ENCODE peak calls at places on chromosomes 12 and 14, in seven cellular contexts. One of them, this sample, is unnamed.

GRCh38 chr12:47095446-47096236 is 15.9 kb upstream of the AMIGO2 start:
- DNase-seq in stomach: no peak
- DNase-seq in A549: no peak
- DNase-seq in SK-N-SH: no peak
- DNase-seq in HepG2: no peak
- DNase-seq in suprapubic skin: no peak
- DNase-seq in transverse colon: no peak
- DNase-seq in this sample: no peak

GRCh38 chr12:80400591-80400991 is 43.4 kb upstream of the PTPRQ start:
- DNase-seq in stomach: no peak
- DNase-seq in A549: no peak
- DNase-seq in SK-N-SH: peak; percentile 10
- DNase-seq in HepG2: no peak
- DNase-seq in suprapubic skin: no peak
- DNase-seq in transverse colon: no peak
- DNase-seq in this sample: no peak

GRCh38 chr12:122813310-122813713 is 21.9 kb upstream of the HIP1R start:
- DNase-seq in stomach: no peak
- DNase-seq in A549: no peak
- DNase-seq in SK-N-SH: no peak
- DNase-seq in HepG2: no peak
- DNase-seq in suprapubic skin: no peak
- DNase-seq in transverse colon: no peak
- DNase-seq in this sample: no peak

GRCh38 chr12:4701863-4702262 is 18.3 kb upstream of the GALNT8 start:
- DNase-seq in stomach: no peak
- DNase-seq in A549: no peak
- DNase-seq in SK-N-SH: no peak
- DNase-seq in HepG2: no peak
- DNase-seq in suprapubic skin: no peak
- DNase-seq in transverse colon: no peak
- DNase-seq in this sample: peak; percentile 55

GRCh38 chr12:16086462-16086861 is 175.3 kb downstream of the DERA start:
- DNase-seq in stomach: no peak
- DNase-seq in A549: no peak
- DNase-seq in SK-N-SH: no peak
- DNase-seq in HepG2: peak; percentile 16
- DNase-seq in suprapubic skin: no peak
- DNase-seq in transverse colon: no peak
- DNase-seq in this sample: no peak

GRCh38 chr14:63692309-63693020 is 35.4 kb downstream of the SGPP1 start:
- DNase-seq in stomach: no peak
- DNase-seq in A549: no peak
- DNase-seq in SK-N-SH: no peak
- DNase-seq in HepG2: no peak
- DNase-seq in suprapubic skin: no peak
- DNase-seq in transverse colon: no peak
- DNase-seq in this sample: no peak

GRCh38 chr12:66903782-66904396 is 225.0 kb upstream of the GRIP1 start:
- DNase-seq in stomach: no peak
- DNase-seq in A549: no peak
- DNase-seq in SK-N-SH: no peak
- DNase-seq in HepG2: no peak
- DNase-seq in suprapubic skin: no peak
- DNase-seq in transverse colon: no peak
- DNase-seq in this sample: no peak

GRCh38 chr14:76917759-76918175 is 91.6 kb downstream of the LRRC74A start:
- DNase-seq in stomach: peak; percentile 65
- DNase-seq in A549: no peak
- DNase-seq in SK-N-SH: no peak
- DNase-seq in HepG2: no peak
- DNase-seq in suprapubic skin: no peak
- DNase-seq in transverse colon: no peak
- DNase-seq in this sample: no peak

GRCh38 chr14:40232302-40232701 is 800.1 kb upstream of the FBXO33 start:
- DNase-seq in stomach: no peak
- DNase-seq in A549: no peak
- DNase-seq in SK-N-SH: no peak
- DNase-seq in HepG2: no peak
- DNase-seq in suprapubic skin: no peak
- DNase-seq in transverse colon: no peak
- DNase-seq in this sample: no peak

GRCh38 chr12:49547090-49547690 is 8.4 kb downstream of the KCNH3 start:
- DNase-seq in stomach: no peak
- DNase-seq in A549: no peak
- DNase-seq in SK-N-SH: peak; percentile 13
- DNase-seq in HepG2: no peak
- DNase-seq in suprapubic skin: no peak
- DNase-seq in transverse colon: no peak
- DNase-seq in this sample: no peak

DNA sequence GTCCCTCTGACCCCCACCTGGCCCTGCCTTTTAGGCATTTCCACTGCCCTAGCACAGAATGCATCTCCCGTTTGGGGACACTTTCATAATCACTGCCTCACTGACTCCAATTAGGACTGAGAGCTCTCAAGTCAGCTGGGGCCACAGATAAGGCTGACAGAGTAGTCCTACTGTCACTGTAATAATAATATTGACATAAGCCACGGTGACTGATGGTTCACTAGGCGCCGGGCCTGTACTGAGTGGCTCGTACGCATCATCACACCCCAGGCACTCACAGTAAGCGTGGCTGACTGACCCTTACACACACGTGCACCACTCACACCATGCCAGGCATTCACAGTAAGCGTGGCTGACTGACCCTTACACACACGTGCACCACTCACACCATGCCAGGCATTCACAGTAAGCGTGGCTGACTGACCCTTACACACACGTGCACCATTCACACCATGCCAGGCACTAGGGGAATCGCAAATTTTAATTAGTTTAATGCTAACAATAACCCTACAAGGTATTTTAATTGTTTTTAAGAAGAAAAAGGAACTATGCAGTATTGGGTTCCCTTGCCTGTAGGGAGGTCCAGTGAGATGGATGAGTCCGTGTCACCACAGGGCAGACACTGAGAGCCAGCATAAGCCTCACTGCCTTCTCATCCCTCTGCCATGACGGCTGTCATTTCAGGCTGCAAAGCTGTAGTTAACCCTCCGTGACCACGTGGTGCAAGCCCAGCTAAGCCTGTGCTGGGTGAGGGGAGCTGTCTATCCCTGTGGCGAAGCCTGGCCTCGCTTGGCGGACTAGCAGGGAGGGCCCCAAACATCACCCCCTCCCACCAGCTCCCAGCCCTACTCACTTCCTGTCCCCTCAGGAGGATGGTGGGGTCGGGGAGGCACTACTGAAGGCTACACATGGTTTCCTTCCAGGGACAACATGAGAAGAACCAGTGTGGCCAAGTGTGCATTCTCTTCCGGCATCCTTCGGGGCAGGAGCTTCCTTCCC is 87.9 kb downstream of the CHGA start:
- DNase-seq in stomach: no peak
- DNase-seq in A549: no peak
- DNase-seq in SK-N-SH: no peak
- DNase-seq in HepG2: peak; percentile 73
- DNase-seq in suprapubic skin: no peak
- DNase-seq in transverse colon: no peak
- DNase-seq in this sample: no peak
- H3K4me1 ChIP-seq in stomach: peaks cover 53% of the 10 kb centered on the region
- H3K4me1 ChIP-seq in A549: peaks cover 34% of the 10 kb centered on the region
- H3K4me1 ChIP-seq in SK-N-SH: peaks cover 99% of the 10 kb centered on the region
- H3K4me1 ChIP-seq in HepG2: peaks cover 51% of the 10 kb centered on the region
- H3K4me1 ChIP-seq in suprapubic skin: peaks cover 74% of the 10 kb centered on the region
- H3K4me1 ChIP-seq in transverse colon: peaks cover 34% of the 10 kb centered on the region
- H3K4me1 ChIP-seq in this sample: peaks cover 100% of the 10 kb centered on the region

GRCh38 chr14:58296731-58297130 is 1.6 kb upstream of the ARID4A start:
- DNase-seq in stomach: no peak
- DNase-seq in A549: no peak
- DNase-seq in SK-N-SH: no peak
- DNase-seq in HepG2: no peak
- DNase-seq in suprapubic skin: no peak
- DNase-seq in transverse colon: no peak
- DNase-seq in this sample: no peak

GRCh38 chr14:58297762-58298476 is 436 bp upstream of the ARID4A start:
- DNase-seq in stomach: peak; percentile 98
- DNase-seq in A549: peak; percentile 99
- DNase-seq in SK-N-SH: peak; percentile 94
- DNase-seq in HepG2: peak; percentile 100
- DNase-seq in suprapubic skin: peak; percentile 99
- DNase-seq in transverse colon: peak; percentile 99
- DNase-seq in this sample: peak; percentile 99

GRCh38 chr14:58292192-58292591 is 6.2 kb upstream of the ARID4A start:
- DNase-seq in stomach: no peak
- DNase-seq in A549: no peak
- DNase-seq in SK-N-SH: no peak
- DNase-seq in HepG2: no peak
- DNase-seq in suprapubic skin: no peak
- DNase-seq in transverse colon: no peak
- DNase-seq in this sample: no peak

GRCh38 chr14:58297412-58297761 is 968 bp upstream of the ARID4A start:
- DNase-seq in stomach: peak; percentile 33
- DNase-seq in A549: peak; percentile 13
- DNase-seq in SK-N-SH: no peak
- DNase-seq in HepG2: no peak
- DNase-seq in suprapubic skin: no peak
- DNase-seq in transverse colon: no peak
- DNase-seq in this sample: peak; percentile 92

DNA sequence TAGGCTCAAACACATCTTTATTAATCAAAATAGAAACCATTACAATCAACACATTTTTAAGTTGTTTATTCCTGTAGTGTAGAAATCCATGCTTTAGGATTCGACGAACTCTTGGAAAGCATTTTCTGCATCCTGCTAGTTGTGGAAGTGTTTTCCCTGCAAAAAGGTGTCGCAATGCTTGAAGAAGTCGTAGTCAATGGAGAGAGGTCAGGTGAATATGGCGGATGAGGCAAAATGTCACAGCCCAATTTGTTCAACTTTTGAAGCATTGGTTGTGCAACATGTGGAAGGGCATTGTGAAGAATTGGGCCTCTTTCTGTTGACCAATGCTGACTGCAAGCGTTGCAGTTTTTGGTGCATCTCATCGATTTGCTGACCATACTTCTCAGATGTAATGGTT is 4.2 kb upstream of the ARID4A start:
- DNase-seq in stomach: no peak
- DNase-seq in A549: no peak
- DNase-seq in SK-N-SH: no peak
- DNase-seq in HepG2: no peak
- DNase-seq in suprapubic skin: no peak
- DNase-seq in transverse colon: no peak
- DNase-seq in this sample: no peak
- TF ChIP-seq EP300 in stomach: no peak
- TF ChIP-seq EP300 in A549: no peak
- TF ChIP-seq EP300 in SK-N-SH: no peak
- TF ChIP-seq EP300 in HepG2: no peak
- TF ChIP-seq EP300 in suprapubic skin: no peak
- TF ChIP-seq EP300 in transverse colon: no peak
- TF ChIP-seq EP300 in this sample: no peak

GRCh38 chr14:100890044-100890443 is 13.5 kb downstream of the RTL1 start:
- DNase-seq in stomach: peak; percentile 17
- DNase-seq in A549: no peak
- DNase-seq in SK-N-SH: no peak
- DNase-seq in HepG2: no peak
- DNase-seq in suprapubic skin: no peak
- DNase-seq in transverse colon: no peak
- DNase-seq in this sample: no peak

GRCh38 chr14:100889641-100890040 is 13.9 kb downstream of the RTL1 start:
- DNase-seq in stomach: peak; percentile 8
- DNase-seq in A549: no peak
- DNase-seq in SK-N-SH: no peak
- DNase-seq in HepG2: no peak
- DNase-seq in suprapubic skin: peak; percentile 55
- DNase-seq in transverse colon: no peak
- DNase-seq in this sample: no peak

GRCh38 chr14:100885196-100886030 is 18.1 kb downstream of the RTL1 start:
- DNase-seq in stomach: no peak
- DNase-seq in A549: no peak
- DNase-seq in SK-N-SH: peak; percentile 68
- DNase-seq in HepG2: no peak
- DNase-seq in suprapubic skin: no peak
- DNase-seq in transverse colon: no peak
- DNase-seq in this sample: no peak

GRCh38 chr14:100888789-100889315 is 14.7 kb downstream of the RTL1 start:
- DNase-seq in stomach: no peak
- DNase-seq in A549: no peak
- DNase-seq in SK-N-SH: no peak
- DNase-seq in HepG2: no peak
- DNase-seq in suprapubic skin: no peak
- DNase-seq in transverse colon: no peak
- DNase-seq in this sample: no peak

GRCh38 chr14:100887728-100888335 is 15.7 kb downstream of the RTL1 start:
- DNase-seq in stomach: no peak
- DNase-seq in A549: no peak
- DNase-seq in SK-N-SH: no peak
- DNase-seq in HepG2: no peak
- DNase-seq in suprapubic skin: peak; percentile 11
- DNase-seq in transverse colon: no peak
- DNase-seq in this sample: no peak
- TF ChIP-seq CTCF in stomach: no peak
- TF ChIP-seq CTCF in A549: no peak
- TF ChIP-seq CTCF in SK-N-SH: no peak
- TF ChIP-seq CTCF in HepG2: no peak
- TF ChIP-seq CTCF in suprapubic skin: no peak
- TF ChIP-seq CTCF in transverse colon: no peak
- TF ChIP-seq CTCF in this sample: no peak

GRCh38 chr14:105391541-105391940 is 6.8 kb upstream of the TEX22 start:
- DNase-seq in stomach: no peak
- DNase-seq in A549: no peak
- DNase-seq in SK-N-SH: no peak
- DNase-seq in HepG2: no peak
- DNase-seq in suprapubic skin: no peak
- DNase-seq in transverse colon: no peak
- DNase-seq in this sample: no peak
- H3K4me1 ChIP-seq in stomach: no peaks in the 10 kb centered on the region
- H3K4me1 ChIP-seq in A549: no peaks in the 10 kb centered on the region
- H3K4me1 ChIP-seq in SK-N-SH: peaks cover 7% of the 10 kb centered on the region
- H3K4me1 ChIP-seq in HepG2: no peaks in the 10 kb centered on the region
- H3K4me1 ChIP-seq in suprapubic skin: peaks cover 22% of the 10 kb centered on the region
- H3K4me1 ChIP-seq in transverse colon: no peaks in the 10 kb centered on the region
- H3K4me1 ChIP-seq in this sample: peaks cover 15% of the 10 kb centered on the region

GRCh38 chr14:68008491-68008890 is 188.9 kb downstream of the RAD51B start:
- DNase-seq in stomach: no peak
- DNase-seq in A549: no peak
- DNase-seq in SK-N-SH: no peak
- DNase-seq in HepG2: no peak
- DNase-seq in suprapubic skin: no peak
- DNase-seq in transverse colon: no peak
- DNase-seq in this sample: no peak

GRCh38 chr14:68013326-68013725 is 193.7 kb downstream of the RAD51B start:
- DNase-seq in stomach: no peak
- DNase-seq in A549: no peak
- DNase-seq in SK-N-SH: no peak
- DNase-seq in HepG2: no peak
- DNase-seq in suprapubic skin: no peak
- DNase-seq in transverse colon: no peak
- DNase-seq in this sample: no peak

GRCh38 chr14:68012861-68013260 is 193.3 kb downstream of the RAD51B start:
- DNase-seq in stomach: no peak
- DNase-seq in A549: no peak
- DNase-seq in SK-N-SH: no peak
- DNase-seq in HepG2: no peak
- DNase-seq in suprapubic skin: no peak
- DNase-seq in transverse colon: no peak
- DNase-seq in this sample: no peak

GRCh38 chr14:68014771-68015170 is 195.2 kb downstream of the RAD51B start:
- DNase-seq in stomach: no peak
- DNase-seq in A549: no peak
- DNase-seq in SK-N-SH: no peak
- DNase-seq in HepG2: no peak
- DNase-seq in suprapubic skin: no peak
- DNase-seq in transverse colon: no peak
- DNase-seq in this sample: no peak

GRCh38 chr14:68011629-68012028 is 192.1 kb downstream of the RAD51B start:
- DNase-seq in stomach: no peak
- DNase-seq in A549: no peak
- DNase-seq in SK-N-SH: no peak
- DNase-seq in HepG2: no peak
- DNase-seq in suprapubic skin: no peak
- DNase-seq in transverse colon: no peak
- DNase-seq in this sample: no peak
- TF ChIP-seq EP300 in stomach: no peak
- TF ChIP-seq EP300 in A549: no peak
- TF ChIP-seq EP300 in SK-N-SH: no peak
- TF ChIP-seq EP300 in HepG2: no peak
- TF ChIP-seq EP300 in suprapubic skin: no peak
- TF ChIP-seq EP300 in transverse colon: peak; percentile 65
- TF ChIP-seq EP300 in this sample: no peak